ENCODE peak calls at places on chromosome 22, in four cellular contexts. O is NCI-H1092 treated with DMSO at 0.1 percent for 48 hours, M is SK-N-SH, H is ACHN. U is an unnamed sample.

GRCh38 chr22:20438066-20438677 is 547 bp upstream of the SCARF2 start:
- DNase-seq in O (no peak), M (no peak), H (no peak), U (no peak)

GRCh38 chr22:37457093-37457893 is 28.9 kb downstream of the MFNG start:
- DNase-seq in O (peak), M (peak), H (peak), U (peak)

GRCh38 chr22:33005476-33005875 is 52.7 kb downstream of the SYN3 start:
- DNase-seq in O (no peak), M (no peak), H (no peak), U (no peak)

GRCh38 chr22:46297151-46297819 is 615 bp downstream of the GTSE1 start:
- DNase-seq in O (peak), M (no peak), H (peak), U (no peak)

GRCh38 chr22:23789121-23789520 is 2.4 kb downstream of the SMARCB1 start:
- DNase-seq in O (peak), M (no peak), H (no peak), U (no peak)

GRCh38 chr22:47193606-47194316 is 431.3 kb downstream of the TBC1D22A start:
- DNase-seq in O (no peak), M (no peak), H (no peak), U (no peak)

GRCh38 chr22:29207231-29207550 is 1.5 kb downstream of the EMID1 start:
- DNase-seq in O (no peak), M (no peak), H (no peak), U (no peak)

GRCh38 chr22:46068908-46069481 is 81.3 kb upstream of the PPARA start:
- DNase-seq in O (no peak), M (no peak), H (peak), U (no peak)

GRCh38 chr22:31064369-31064768 is 16.7 kb upstream of the SMTN start:
- DNase-seq in O (no peak), M (no peak), H (no peak), U (no peak)

GRCh38 chr22:19754701-19755144 is 5.9 kb upstream of the TBX1 start:
- DNase-seq in O (no peak), M (no peak), H (no peak), U (no peak)

GRCh38 chr22:28034145-28034759 is 115.2 kb upstream of the PITPNB start:
- DNase-seq in O (no peak), M (no peak), H (no peak), U (no peak)

GRCh38 chr22:40732996-40733292 is 53.7 kb downstream of the MCHR1 start:
- DNase-seq in O (no peak), M (no peak), H (no peak), U (no peak)

GRCh38 chr22:27480487-27480886 is 321.1 kb downstream of the MN1 start:
- DNase-seq in O (peak), M (no peak), H (no peak), U (no peak)

GRCh38 chr22:45893516-45893915 is 83.4 kb downstream of the WNT7B start:
- DNase-seq in O (no peak), M (no peak), H (no peak), U (no peak)

GRCh38 chr22:21010426-21011113 is 4.4 kb upstream of the P2RX6 start:
- DNase-seq in O (no peak), M (no peak), H (no peak), U (no peak)

GRCh38 chr22:39481054-39481453 is 21.0 kb upstream of the MIEF1 start:
- DNase-seq in O (no peak), M (no peak), H (no peak), U (no peak)

GRCh38 chr22:30744224-30744623 is 49.5 kb downstream of the OSBP2 start:
- DNase-seq in O (no peak), M (no peak), H (no peak), U (no peak)

GRCh38 chr22:20607157-20607907 is 99.9 kb downstream of the MED15 start:
- DNase-seq in O (peak), M (peak), H (no peak), U (no peak)

GRCh38 chr22:36249160-36249559 is 3.8 kb upstream of the APOL1 start:
- DNase-seq in O (no peak), M (no peak), H (no peak), U (no peak)

GRCh38 chr22:38023045-38023444 is 34.2 kb upstream of the PICK1 start:
- DNase-seq in O (no peak), M (no peak), H (no peak), U (no peak)

GRCh38 chr22:37273126-37273845 is 9.0 kb upstream of the CYTH4 start:
- DNase-seq in O (no peak), M (no peak), H (peak), U (no peak)

GRCh38 chr22:41589260-41589600 is 410 bp downstream of the PMM1 start:
- DNase-seq in O (peak), M (peak), H (no peak), U (no peak)

GRCh38 chr22:39502789-39503464 is 837 bp downstream of the MIEF1 start:
- DNase-seq in O (no peak), M (no peak), H (no peak), U (no peak)

GRCh38 chr22:26134654-26135330 is 34.5 kb upstream of the SEZ6L start:
- DNase-seq in O (no peak), M (no peak), H (no peak), U (no peak)

GRCh38 chr22:39486951-39487825 is 14.9 kb upstream of the MIEF1 start:
- DNase-seq in O (no peak), M (no peak), H (no peak), U (no peak)

GRCh38 chr22:33909075-33909458 is 11.2 kb downstream of the LARGE1 start:
- DNase-seq in O (no peak), M (no peak), H (no peak), U (no peak)

GRCh38 chr22:20509344-20510047 is 2.1 kb downstream of the MED15 start:
- DNase-seq in O (no peak), M (peak), H (peak), U (peak)

GRCh38 chr22:30116362-30117117 is 36.3 kb downstream of the HORMAD2 start:
- DNase-seq in O (no peak), M (no peak), H (no peak), U (no peak)

GRCh38 chr22:19143967-19144400 is 467 bp downstream of the ESS2 start:
- DNase-seq in O (no peak), M (no peak), H (no peak), U (no peak)

GRCh38 chr22:39545310-39546063 is 12.9 kb upstream of the RPS19BP1 start:
- DNase-seq in O (peak), M (no peak), H (peak), U (no peak)

GRCh38 chr22:41560095-41560487 is 719 bp upstream of the CSDC2 start:
- DNase-seq in O (no peak), M (no peak), H (no peak), U (no peak)

GRCh38 chr22:34414467-34415440 is 494.5 kb upstream of the LARGE1 start:
- DNase-seq in O (peak), M (peak), H (peak), U (peak)

GRCh38 chr22:49967333-49968241 is 7.0 kb downstream of the PIM3 start:
- DNase-seq in O (no peak), M (peak), H (no peak), U (no peak)

GRCh38 chr22:24156146-24156914 is 25.0 kb upstream of the SUSD2 start:
- DNase-seq in O (peak), M (peak), H (peak), U (no peak)

GRCh38 chr22:38735465-38736256 is 20.1 kb downstream of the SUN2 start:
- DNase-seq in O (no peak), M (no peak), H (no peak), U (no peak)

GRCh38 chr22:43819691-43820670 is 7.9 kb upstream of the EFCAB6 start:
- DNase-seq in O (peak), M (no peak), H (no peak), U (no peak)